ENCODE peak calls at places on chromosomes 2 and 18, in four cellular contexts. L, T, H and A are unnamed samples.

GRCh38 chr2:152598975-152599724 is 118.1 kb downstream of the PRPF40A start:
- DNase-seq in L (no peak), T (no peak), H (no peak), A (no peak)

GRCh38 chr2:3864943-3865664 is 161.7 kb downstream of the DCDC2C start:
- DNase-seq in L (no peak), T (no peak), H (no peak), A (no peak)

GRCh38 chr2:171509945-171510731 is 12.1 kb upstream of the CYBRD1 start:
- DNase-seq in H (no peak), T (no peak), L (no peak), A (no peak)

GRCh38 chr18:59051470-59052165 is 88.1 kb upstream of the SEC11C start:
- DNase-seq in H (peak), L (no peak), T (no peak), A (no peak)

GRCh38 chr2:236754234-236754924 is 184.8 kb downstream of the ACKR3 start:
- DNase-seq in H (peak), L (no peak), T (no peak), A (no peak)

GRCh38 chr2:134432438-134432883 is 178.6 kb downstream of the MGAT5 start:
- DNase-seq in L (no peak), T (no peak), H (no peak), A (no peak)

GRCh38 chr2:9250091-9250490 is 43.5 kb downstream of the ASAP2 start:
- DNase-seq in T (no peak), H (no peak), L (no peak), A (no peak)

GRCh38 chr18:75854174-75854573 is 426.7 kb upstream of the SMIM21 start:
- DNase-seq in T (no peak), L (no peak), H (no peak), A (no peak)

GRCh38 chr2:11930211-11930761 is 183.9 kb downstream of the LPIN1 start:
- DNase-seq in L (no peak), T (no peak), H (no peak), A (no peak)

GRCh38 chr2:79723830-79724229 is 211.0 kb downstream of the CTNNA2 start:
- DNase-seq in T (peak), L (no peak), H (no peak), A (no peak)

GRCh38 chr18:53911200-53911599 is 313.3 kb downstream of the MBD2 start:
- DNase-seq in T (no peak), H (no peak), L (no peak), A (no peak)

GRCh38 chr2:240819404-240820013 is 510 bp downstream of the KIF1A start:
- DNase-seq in H (no peak), T (no peak), L (no peak), A (no peak)

GRCh38 chr2:202690321-202690900 is 55.6 kb downstream of the FAM117B start:
- DNase-seq in L (no peak), T (peak), H (no peak), A (no peak)

GRCh38 chr18:74493689-74494088 is 2.5 kb upstream of the CNDP2 start:
- DNase-seq in L (peak), T (peak), H (peak), A (no peak)
- TF ChIP-seq CTCF in L (no peak), T (peak), H (peak), A (peak)

GRCh38 chr2:71560286-71561011 is 107.1 kb downstream of the DYSF start:
- DNase-seq in H (no peak), T (no peak), L (no peak), A (peak)
- TF ChIP-seq CTCF in H (no peak), T (no peak), L (no peak), A (no peak)

DNA sequence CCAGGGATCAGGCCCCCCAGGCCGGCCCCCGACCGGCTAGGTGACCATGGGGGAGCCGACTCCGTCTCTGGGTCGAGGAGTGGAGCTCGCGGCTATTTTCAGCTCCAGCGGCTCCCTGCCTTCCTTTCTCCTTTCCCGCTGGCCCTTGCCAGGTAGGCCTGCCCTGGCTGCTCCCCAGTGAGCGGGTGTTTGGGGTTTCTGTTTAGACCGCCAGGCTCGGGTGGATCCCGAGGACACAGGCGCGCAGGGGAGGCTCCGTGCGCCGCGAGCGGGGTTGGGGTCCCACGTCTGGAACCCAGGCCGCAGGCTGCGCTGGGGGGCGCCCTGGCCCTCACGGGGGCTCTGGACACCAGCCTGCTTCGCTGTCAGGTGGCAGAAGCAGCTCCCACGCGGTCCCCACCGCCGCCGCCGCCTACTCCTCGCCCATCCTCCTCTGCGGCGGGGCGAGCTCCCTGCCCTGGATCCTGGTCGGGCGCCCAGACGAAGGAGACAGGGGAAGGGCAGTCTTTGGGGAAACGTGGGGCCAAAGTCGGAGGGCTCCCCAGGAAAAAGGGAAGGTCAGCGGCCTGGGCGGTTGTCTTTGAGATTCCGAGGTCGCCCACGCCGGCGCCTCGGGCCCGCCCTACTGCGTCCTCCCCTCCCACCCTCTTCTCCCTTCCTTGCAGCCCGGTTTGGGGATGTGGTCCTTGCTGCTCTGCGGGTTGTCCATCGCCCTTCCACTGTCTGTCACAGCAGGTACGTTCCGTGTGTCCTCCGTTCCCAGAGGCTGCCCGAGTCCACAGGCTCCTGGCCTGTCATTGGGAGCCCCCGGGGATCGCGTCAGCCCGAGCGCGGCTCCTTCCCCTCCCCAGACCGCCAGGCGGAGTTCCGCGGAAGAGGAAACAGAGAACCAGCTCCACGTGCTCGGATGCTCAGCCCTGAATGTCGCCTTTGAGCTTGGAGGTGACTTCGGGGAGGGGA is 648 bp downstream of the IL1RL2 start:
- DNase-seq in H (peak), T (peak), L (peak), A (no peak)
- TF ChIP-seq CTCF in H (peak), T (no peak), L (no peak), A (no peak)

DNA sequence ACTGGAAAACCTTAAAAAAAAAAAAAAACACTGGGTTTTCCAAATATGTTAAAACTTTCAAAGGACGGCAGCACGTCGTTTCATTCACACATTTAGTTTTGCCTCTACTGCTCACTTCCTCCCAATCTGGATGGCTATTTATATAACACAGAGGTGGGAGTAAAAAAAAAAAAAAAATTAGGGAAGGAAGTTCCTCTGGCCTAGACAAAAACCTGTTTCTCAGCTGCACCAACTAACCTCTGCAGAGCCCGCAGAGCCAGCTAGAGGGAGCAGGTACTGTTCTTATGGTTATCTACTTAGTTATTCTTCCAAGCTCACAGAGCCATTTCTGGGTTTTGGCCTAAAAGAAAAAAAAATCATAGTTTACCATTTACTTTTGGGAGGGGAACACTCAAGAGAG is 28.1 kb downstream of the SLC1A4 start:
- DNase-seq in L (no peak), H (no peak), T (no peak), A (no peak)
- TF ChIP-seq CTCF in L (no peak), H (no peak), T (no peak), A (no peak)

GRCh38 chr2:223613017-223613950 is 11.1 kb upstream of the SCG2 start:
- DNase-seq in T (peak), L (peak), H (peak), A (peak)
- TF ChIP-seq CTCF in T (no peak), L (no peak), H (no peak), A (no peak)

GRCh38 chr2:16630463-16630862 is 35.2 kb downstream of the CYRIA start:
- DNase-seq in L (no peak), H (no peak), T (no peak), A (no peak)
- TF ChIP-seq CTCF in L (no peak), H (no peak), T (no peak), A (no peak)

GRCh38 chr2:120898496-120898895 is 162.8 kb downstream of the GLI2 start:
- DNase-seq in L (no peak), T (no peak), H (no peak), A (no peak)

GRCh38 chr2:120898961-120899360 is 163.3 kb downstream of the GLI2 start:
- DNase-seq in H (no peak), L (no peak), T (no peak), A (no peak)

GRCh38 chr2:120899373-120899772 is 163.7 kb downstream of the GLI2 start:
- DNase-seq in L (no peak), T (no peak), H (no peak), A (no peak)

GRCh38 chr2:120901213-120901612 is 165.5 kb downstream of the GLI2 start:
- DNase-seq in L (no peak), H (no peak), T (no peak), A (no peak)

DNA sequence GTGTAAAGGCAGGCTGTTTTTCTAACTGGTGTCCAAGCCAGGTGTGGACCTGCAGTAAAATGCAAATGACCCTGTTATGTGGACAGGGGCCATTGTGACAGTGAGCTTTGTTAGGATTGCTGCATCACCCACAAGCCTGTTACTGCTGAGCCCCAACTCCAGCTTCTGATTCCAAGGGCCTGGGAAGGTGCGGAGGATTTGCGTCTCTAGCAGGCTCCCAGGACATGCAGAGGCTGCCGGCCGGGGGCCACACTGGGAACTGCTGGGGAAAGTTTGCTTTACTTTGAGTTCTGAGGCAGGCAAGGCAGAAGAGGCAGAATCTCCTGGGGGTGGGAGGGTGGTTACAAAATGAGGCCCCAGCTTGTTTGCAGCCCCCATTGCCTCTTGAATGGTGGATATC is 164.1 kb downstream of the GLI2 start:
- DNase-seq in L (no peak), T (no peak), H (no peak), A (no peak)
- TF ChIP-seq CTCF in L (no peak), T (no peak), H (no peak), A (no peak)

DNA sequence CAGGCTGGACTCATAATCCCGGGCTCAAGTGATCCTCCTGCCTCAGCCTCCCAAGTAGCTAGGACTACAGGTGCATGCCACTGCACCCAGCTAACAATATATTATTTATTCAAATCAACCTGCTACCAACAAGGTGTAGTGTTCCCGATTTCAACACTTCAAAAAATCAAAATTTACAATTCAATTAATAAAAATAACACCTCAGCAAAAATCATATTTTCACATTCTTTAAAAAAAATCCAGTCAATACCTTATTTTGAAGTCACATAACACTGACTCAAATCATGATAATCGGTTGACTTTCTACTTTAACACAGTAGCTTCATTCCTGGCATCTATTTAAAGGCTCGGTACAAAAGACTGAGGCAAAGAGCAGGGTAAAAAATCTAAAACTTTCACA is 7.2 kb downstream of the GPR75 start:
- DNase-seq in L (no peak), H (no peak), T (no peak), A (no peak)
- TF ChIP-seq CTCF in L (no peak), H (no peak), T (no peak), A (no peak)